ENCODE peak calls at places on chromosomes 3 and 15, in ten cellular contexts. Y is effector CD4-positive, alpha-beta T cell; Z is nephron progenitor cell; H is stimulated activated CD4-positive, alpha-beta T cell treated with anti-CD3 and anti-CD28 coated beads, Interleukin-4, amount 100 ng/mL, for 4 hours; Q is iris pigment epithelial cell; X is anterior cingulate cortex; R is astrocyte of the spinal cord; L is cardiac fibroblast; T is SHP77; I is activated CD4-positive, alpha-beta T cell treated with anti-CD3 and anti-CD28 coated beads, Interleukin-2, amount 50 U/mL, for 24 hours. B is an unnamed sample.

GRCh38 chr3:171804618-171805389 is 5.5 kb downstream of the PLD1 start:
- DNase-seq in Q (peak; percentile 57), R (peak; percentile 83), T (no peak), Z (no peak), I (no peak), L (peak; percentile 89), H (no peak), Y (no peak), X (no peak), B (no peak)

GRCh38 chr3:52891615-52892081 is 5.7 kb downstream of the STIMATE start:
- DNase-seq in T (no peak), H (no peak), I (no peak), Q (peak; percentile 89), X (no peak), L (peak; percentile 24), Y (no peak), R (no peak), Z (no peak), B (peak; percentile 52)

GRCh38 chr3:115713247-115713646 is 89.9 kb downstream of the GAP43 start:
- DNase-seq in X (peak; percentile 9), T (peak; percentile 92), H (no peak), Q (no peak), R (peak; percentile 38), Z (no peak), I (no peak), L (no peak), Y (no peak), B (no peak)

GRCh38 chr3:185656321-185656840 is 70.3 kb downstream of the SENP2 start:
- DNase-seq in H (no peak), X (no peak), I (no peak), Z (no peak), R (peak; percentile 98), Y (no peak), L (peak; percentile 99), T (no peak), Q (peak; percentile 98), B (peak; percentile 90)

GRCh38 chr3:52153389-52154096 is 680 bp downstream of the POC1A start:
- DNase-seq in T (peak; percentile 54), L (peak; percentile 27), Q (peak; percentile 32), I (no peak), Z (peak; percentile 45), R (no peak), X (no peak), Y (peak; percentile 7), H (no peak), B (peak; percentile 68)

GRCh38 chr3:52805270-52806039 is 10.9 kb downstream of the ITIH3 start:
- DNase-seq in Q (no peak), R (no peak), Y (no peak), L (no peak), Z (no peak), X (no peak), T (no peak), H (no peak), I (no peak), B (no peak)

GRCh38 chr15:26873846-26874245 is 7.0 kb downstream of the GABRA5 start:
- DNase-seq in T (no peak), L (peak; percentile 7), Q (peak; percentile 11), I (no peak), X (peak; percentile 47), Y (no peak), Z (no peak), R (peak; percentile 48), H (no peak), B (peak; percentile 70)

GRCh38 chr15:39133201-39133600 is 447.7 kb upstream of the THBS1 start:
- DNase-seq in L (peak; percentile 89), X (no peak), I (no peak), Z (no peak), Y (no peak), T (no peak), R (peak; percentile 73), H (no peak), Q (peak; percentile 86), B (peak; percentile 35)

GRCh38 chr3:264394-265156 is 68.0 kb downstream of the CHL1 start:
- DNase-seq in Z (no peak), R (peak; percentile 92), Q (peak; percentile 89), H (no peak), I (no peak), T (no peak), Y (no peak), L (peak; percentile 74), X (no peak), B (peak; percentile 42)

GRCh38 chr15:77853910-77854309 is 221.2 kb upstream of the LINGO1 start:
- DNase-seq in H (no peak), T (no peak), L (no peak), I (no peak), Q (no peak), X (no peak), R (no peak), Y (no peak), Z (no peak), B (no peak)

GRCh38 chr3:184815046-184815930 is 3.3 kb downstream of the VPS8 start:
- DNase-seq in H (no peak), Y (peak; percentile 7), R (peak; percentile 75), I (no peak), L (peak; percentile 83), X (no peak), Q (peak; percentile 94), T (no peak), Z (no peak), B (peak; percentile 70)

GRCh38 chr3:157588386-157589060 is 85.3 kb upstream of the VEPH1 start:
- DNase-seq in Y (no peak), Q (no peak), Z (no peak), R (no peak), I (no peak), L (no peak), T (no peak), H (no peak), X (no peak), B (no peak)

GRCh38 chr3:160684368-160684740 is 7.4 kb downstream of the ARL14 start:
- DNase-seq in Z (no peak), R (no peak), X (no peak), Q (no peak), L (no peak), I (no peak), Y (no peak), H (no peak), T (no peak), B (no peak)

GRCh38 chr3:112002458-112002971 is 3.8 kb downstream of the TAGLN3 start:
- DNase-seq in L (peak; percentile 59), Q (peak; percentile 41), I (peak; percentile 54), T (no peak), H (peak; percentile 36), Y (no peak), R (no peak), X (no peak), Z (no peak), B (no peak)

GRCh38 chr3:187743195-187744141 is 1.8 kb downstream of the BCL6 start:
- DNase-seq in Y (no peak), I (peak; percentile 35), L (peak; percentile 74), H (peak; percentile 58), Q (peak; percentile 80), X (no peak), T (peak; percentile 11), R (peak; percentile 69), Z (peak; percentile 56), B (peak; percentile 43)